ENCODE peak calls at places on chromosomes 16 and 17, in five cellular contexts. O, P, B, Q and I are unnamed samples.

GRCh38 chr16:76386784-76387183 is 109.6 kb downstream of the CNTNAP4 start:
- DNase-seq in Q (no peak), O (no peak), B (peak; percentile 13), P (no peak), I (no peak)

GRCh38 chr17:7632492-7632894 is 2.6 kb downstream of the SHBG start:
- DNase-seq in Q (no peak), B (peak; percentile 71), O (no peak), P (no peak), I (no peak)

GRCh38 chr16:56610017-56610608 is 1.7 kb downstream of the MT2A start:
- DNase-seq in P (no peak), Q (peak; percentile 49), B (peak; percentile 75), O (peak; percentile 75), I (no peak)

GRCh38 chr16:30901201-30902069 is 5.0 kb downstream of the CTF1 start:
- DNase-seq in O (no peak), Q (no peak), B (peak; percentile 42), P (no peak), I (no peak)

GRCh38 chr16:58615280-58615679 is 14.3 kb downstream of the CNOT1 start:
- DNase-seq in B (no peak), O (no peak), P (no peak), Q (no peak), I (no peak)

GRCh38 chr16:19912445-19913305 is 28.0 kb upstream of the GPRC5B start:
- DNase-seq in B (no peak), O (no peak), Q (no peak), P (no peak), I (no peak)

GRCh38 chr17:20278805-20279204 is 188.5 kb downstream of the LGALS9B start:
- DNase-seq in P (no peak), Q (no peak), B (no peak), O (no peak), I (no peak)

GRCh38 chr17:67606471-67606870 is 111.3 kb upstream of the NOL11 start:
- DNase-seq in O (peak; percentile 24), B (no peak), P (peak; percentile 32), Q (no peak), I (no peak)

GRCh38 chr17:48636177-48637018 is 10.2 kb upstream of the HOXB9 start:
- DNase-seq in P (peak; percentile 52), O (peak; percentile 52), Q (peak; percentile 90), B (peak; percentile 97), I (no peak)

GRCh38 chr16:87317766-87318121 is 552 bp upstream of the C16orf95 start:
- DNase-seq in Q (peak; percentile 78), P (peak; percentile 51), B (peak; percentile 56), O (peak; percentile 37), I (no peak)

GRCh38 chr17:30225112-30225511 is 10.4 kb downstream of the SLC6A4 start:
- DNase-seq in P (no peak), O (no peak), B (no peak), Q (no peak), I (no peak)

GRCh38 chr17:45170976-45171337 is 9.3 kb downstream of the HEXIM2 start:
- DNase-seq in B (peak; percentile 93), O (peak; percentile 90), P (peak; percentile 58), Q (peak; percentile 78), I (no peak)

GRCh38 chr17:50476545-50477315 is 1.9 kb upstream of the RSAD1 start:
- DNase-seq in Q (peak; percentile 33), B (no peak), P (no peak), O (no peak), I (no peak)

GRCh38 chr17:28725660-28726395 is at the start of gene TLCD1:
- DNase-seq in P (peak; percentile 74), Q (peak; percentile 92), O (peak; percentile 62), B (peak; percentile 86), I (peak; percentile 72)

GRCh38 chr17:8189041-8189710 is 804 bp downstream of the BORCS6 start:
- DNase-seq in B (no peak), P (peak; percentile 41), Q (peak; percentile 38), O (no peak), I (no peak)

GRCh38 chr17:35875439-35876139 is 4.6 kb downstream of the CCL5 start:
- DNase-seq in Q (no peak), P (no peak), O (no peak), B (no peak), I (no peak)

GRCh38 chr17:66353937-66354401 is 51.6 kb downstream of the PRKCA start:
- DNase-seq in P (no peak), Q (no peak), O (no peak), B (no peak), I (no peak)

GRCh38 chr16:89198417-89199240 is 1.7 kb downstream of the SLC22A31 start:
- DNase-seq in P (no peak), Q (peak; percentile 4), O (no peak), B (no peak), I (no peak)

GRCh38 chr16:25012525-25012991 is 2.6 kb downstream of the ARHGAP17 start:
- DNase-seq in B (peak; percentile 49), O (no peak), P (no peak), Q (peak; percentile 62), I (no peak)

GRCh38 chr16:12313902-12314621 is 337.5 kb downstream of the SNX29 start:
- DNase-seq in B (no peak), P (no peak), Q (no peak), O (no peak), I (no peak)

GRCh38 chr17:51128089-51128488 is 7.4 kb upstream of the SPAG9 start:
- DNase-seq in Q (no peak), P (no peak), B (peak; percentile 63), O (no peak), I (no peak)

GRCh38 chr16:86733526-86734254 is 155.3 kb downstream of the FOXL1 start:
- DNase-seq in Q (no peak), P (no peak), O (no peak), B (no peak), I (no peak)

GRCh38 chr17:50487213-50488096 is 8.8 kb downstream of the RSAD1 start:
- DNase-seq in B (no peak), Q (no peak), P (no peak), O (no peak), I (no peak)

GRCh38 chr16:47034455-47034854 is 61.0 kb upstream of the DNAJA2 start:
- DNase-seq in Q (no peak), O (no peak), B (no peak), P (no peak), I (no peak)

GRCh38 chr17:6455321-6455705 is 11.1 kb downstream of the PIMREG start:
- DNase-seq in B (no peak), P (no peak), Q (peak; percentile 75), O (no peak), I (no peak)

GRCh38 chr16:88312732-88313131 is 70.0 kb upstream of the ZNF469 start:
- DNase-seq in O (no peak), B (no peak), P (no peak), Q (no peak), I (no peak)

DNA sequence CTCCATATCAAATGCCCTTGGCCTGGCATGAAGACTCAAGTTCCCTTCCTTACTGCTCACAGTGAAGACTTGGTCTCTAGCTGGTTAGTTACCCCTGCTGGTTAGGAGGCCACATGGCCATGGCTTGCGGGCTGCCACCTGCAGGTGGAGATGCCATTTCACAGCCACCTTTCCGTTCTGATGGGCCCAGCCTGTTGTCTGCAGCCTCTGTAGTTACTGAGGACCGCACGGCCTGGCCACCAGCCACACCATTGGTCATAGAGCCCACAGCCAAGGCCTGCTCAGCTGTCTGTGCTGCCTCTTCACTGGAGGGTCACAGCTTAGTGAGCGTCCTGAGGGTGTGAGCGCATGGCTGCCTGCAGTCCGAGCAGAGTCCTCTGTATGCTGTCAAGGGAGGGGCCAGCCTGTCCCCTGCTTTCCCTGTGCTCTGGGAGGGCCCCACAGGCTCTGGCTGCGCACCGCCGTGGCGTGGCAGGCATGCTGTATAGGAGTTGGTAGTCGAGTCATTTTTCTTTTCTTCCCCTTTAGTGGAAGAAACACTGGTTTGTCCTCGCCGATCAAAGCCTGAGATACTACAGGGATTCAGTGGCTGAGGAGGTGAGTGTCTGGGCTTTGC is 59.2 kb downstream of the PLD6 start:
- DNase-seq in O (no peak), B (peak; percentile 66), Q (peak; percentile 34), P (peak; percentile 48), I (no peak)
- TF ChIP-seq CTCF in O (no peak), B (peak; percentile 23), Q (peak; percentile 41), P (no peak), I (peak; percentile 20)

DNA sequence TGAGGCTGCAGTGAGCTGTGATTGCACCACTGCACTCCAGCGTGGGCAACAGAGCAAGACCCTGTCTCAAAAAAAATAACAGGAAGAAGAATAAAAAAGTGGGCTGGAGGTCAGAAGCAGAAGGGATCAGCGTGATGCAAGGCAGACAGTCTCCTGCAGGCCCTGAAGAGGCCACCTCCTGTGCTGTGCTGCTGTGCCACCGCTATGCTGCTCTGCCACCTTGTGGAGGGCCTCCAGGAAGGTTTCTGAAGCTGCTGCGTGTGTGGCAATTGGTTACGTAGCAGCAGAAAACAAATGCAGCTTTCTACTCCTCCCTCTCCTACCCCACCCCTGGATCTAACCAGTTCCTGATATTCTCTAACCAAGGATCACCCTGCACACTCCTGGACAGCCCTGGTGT is 815.5 kb downstream of the KCNJ18 start:
- DNase-seq in P (no peak), O (no peak), Q (no peak), B (peak; percentile 41), I (no peak)
- TF ChIP-seq CTCF in P (no peak), O (no peak), Q (no peak), B (no peak), I (no peak)

GRCh38 chr17:74961657-74962360 is 10.8 kb downstream of the HID1 start:
- DNase-seq in B (peak; percentile 91), O (peak; percentile 84), Q (peak; percentile 94), P (peak; percentile 85), I (peak; percentile 95)

GRCh38 chr17:74962622-74963394 is 9.8 kb downstream of the HID1 start:
- DNase-seq in O (no peak), P (no peak), Q (no peak), B (no peak), I (no peak)

GRCh38 chr17:74964988-74965622 is 7.5 kb downstream of the HID1 start:
- DNase-seq in O (no peak), Q (no peak), P (no peak), B (no peak), I (no peak)

GRCh38 chr17:74964246-74964761 is 8.3 kb downstream of the HID1 start:
- DNase-seq in O (no peak), Q (no peak), P (no peak), B (no peak), I (no peak)

DNA sequence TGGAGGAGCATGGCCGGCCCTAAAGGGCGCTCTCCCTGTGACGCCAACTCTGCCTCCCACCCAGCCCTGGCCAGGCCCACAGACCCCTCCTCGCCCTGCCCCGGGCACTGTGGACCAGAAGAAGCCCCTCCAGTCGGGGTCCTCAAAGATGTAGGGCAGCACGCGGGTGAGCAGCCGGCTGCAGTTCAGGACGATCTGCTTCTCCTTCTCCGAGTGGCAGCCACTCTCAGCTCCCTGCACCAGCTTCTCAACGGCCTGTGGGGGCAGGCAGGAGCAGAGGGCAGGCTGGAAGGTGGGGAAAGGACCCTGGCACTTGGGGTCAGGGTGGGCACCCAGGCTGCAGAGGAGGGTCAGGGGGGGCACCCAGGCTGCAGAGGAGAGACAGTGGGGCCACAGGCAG is 8.9 kb downstream of the HID1 start:
- DNase-seq in Q (no peak), B (no peak), O (no peak), P (no peak), I (no peak)
- TF ChIP-seq CTCF in Q (no peak), B (no peak), O (no peak), P (no peak), I (no peak)

GRCh38 chr17:69067274-69068047 is 6.7 kb upstream of the ABCA9 start:
- DNase-seq in P (no peak), B (no peak), Q (no peak), O (no peak), I (no peak)
- TF ChIP-seq CTCF in P (no peak), B (no peak), Q (peak; percentile 8), O (no peak), I (no peak)